ENCODE peak calls at places on chromosomes 16 and 17, in eight cellular contexts. V, M, S, B, L, I, N and R are unnamed samples.

GRCh38 chr17:29005936-29006438 is at the start of gene SEZ6:
- DNase-seq in V (peak), M (peak), S (peak), B (peak), L (peak), I (peak), N (peak), R (peak)

GRCh38 chr17:16381496-16381820 is 567 bp downstream of the UBB start:
- DNase-seq in V (no peak), M (no peak), S (no peak), B (no peak), L (no peak), I (no peak), N (peak), R (no peak)

GRCh38 chr16:50300942-50301625 is 34.7 kb downstream of the ADCY7 start:
- DNase-seq in V (no peak), M (no peak), S (no peak), B (no peak), L (no peak), I (no peak), N (no peak), R (peak)

GRCh38 chr16:89974860-89975259 is 26.3 kb downstream of the DEF8 start:
- DNase-seq in V (no peak), M (no peak), S (no peak), B (no peak), L (no peak), I (no peak), N (no peak), R (no peak)

GRCh38 chr16:71885261-71885650 is 1.3 kb upstream of the ZNF821 start:
- DNase-seq in V (no peak), M (no peak), S (no peak), B (no peak), L (no peak), I (no peak), N (no peak), R (no peak)

GRCh38 chr17:1203111-1203966 is 23.6 kb upstream of the ABR start:
- DNase-seq in V (no peak), M (no peak), S (peak), B (peak), L (peak), I (peak), N (peak), R (peak)

GRCh38 chr17:50564916-50565315 is 4.4 kb downstream of the CACNA1G start:
- DNase-seq in V (no peak), M (no peak), S (peak), B (no peak), L (no peak), I (no peak), N (no peak), R (peak)

GRCh38 chr16:85062728-85063336 is 35.2 kb downstream of the KIAA0513 start:
- DNase-seq in V (no peak), M (no peak), S (peak), B (no peak), L (no peak), I (no peak), N (no peak), R (no peak)

GRCh38 chr17:63780507-63780906 is 6.5 kb downstream of the DDX42 start:
- DNase-seq in V (no peak), M (peak), S (no peak), B (no peak), L (peak), I (no peak), N (no peak), R (no peak)

GRCh38 chr16:74034862-74035261 is 261.8 kb upstream of the PSMD7 start:
- DNase-seq in V (peak), M (no peak), S (no peak), B (peak), L (no peak), I (no peak), N (peak), R (peak)

GRCh38 chr16:3235856-3236669 is 1.1 kb upstream of the ZNF200 start:
- DNase-seq in V (no peak), M (no peak), S (no peak), B (peak), L (peak), I (peak), N (no peak), R (no peak)

GRCh38 chr17:75689441-75689873 is 22.3 kb downstream of the SAP30BP start:
- DNase-seq in V (no peak), M (peak), S (no peak), B (no peak), L (no peak), I (peak), N (no peak), R (no peak)

GRCh38 chr17:41530062-41531048 is 2.2 kb upstream of the KRT19 start:
- DNase-seq in V (no peak), M (no peak), S (no peak), B (no peak), L (peak), I (no peak), N (no peak), R (peak)

GRCh38 chr17:2239882-2240430 is 63.6 kb downstream of the SMG6 start:
- DNase-seq in V (no peak), M (no peak), S (peak), B (no peak), L (peak), I (peak), N (no peak), R (no peak)

GRCh38 chr17:69716571-69716970 is 302.1 kb downstream of the MAP2K6 start:
- DNase-seq in V (no peak), M (no peak), S (no peak), B (no peak), L (no peak), I (no peak), N (no peak), R (no peak)

GRCh38 chr16:54242199-54242598 is 44.4 kb downstream of the IRX3 start:
- DNase-seq in V (no peak), M (no peak), S (no peak), B (no peak), L (peak), I (no peak), N (no peak), R (peak)

GRCh38 chr17:5942687-5943086 is 127.5 kb upstream of the WSCD1 start:
- DNase-seq in V (no peak), M (no peak), S (no peak), B (no peak), L (no peak), I (no peak), N (peak), R (no peak)

GRCh38 chr16:78147846-78148535 is 48.5 kb downstream of the WWOX start:
- DNase-seq in V (peak), M (no peak), S (no peak), B (no peak), L (no peak), I (no peak), N (no peak), R (no peak)

GRCh38 chr17:11855306-11855705 is 142.0 kb downstream of the ZNF18 start:
- DNase-seq in V (no peak), M (no peak), S (no peak), B (no peak), L (no peak), I (no peak), N (no peak), R (no peak)

GRCh38 chr16:68400924-68401460 is 47.3 kb downstream of the SMPD3 start:
- DNase-seq in V (no peak), M (no peak), S (no peak), B (no peak), L (no peak), I (no peak), N (no peak), R (no peak)

GRCh38 chr17:38353668-38354067 is 2.0 kb downstream of the SOCS7 start:
- DNase-seq in V (no peak), M (no peak), S (no peak), B (no peak), L (no peak), I (no peak), N (no peak), R (no peak)

GRCh38 chr17:28041068-28041843 is 1.2 kb upstream of the NLK start:
- DNase-seq in V (peak), M (peak), S (peak), B (peak), L (peak), I (peak), N (peak), R (peak)